ENCODE peak calls at places on chromosomes 3 and 15, in four cellular contexts. W is fibroblast of the aortic adventitia, G is neural crest cell, R is A549. Z is an unnamed sample.

GRCh38 chr3:76307556-76307955 is 522.2 kb upstream of the ZNF717 start:
- DNase-seq in G (no peak), W (no peak), R (no peak), Z (no peak)

GRCh38 chr3:70933105-70933810 is 620.8 kb upstream of the MDFIC2 start:
- DNase-seq in G (no peak), R (no peak), W (no peak), Z (no peak)

GRCh38 chr3:81443457-81443782 is 318.0 kb downstream of the GBE1 start:
- DNase-seq in R (no peak), G (no peak), W (no peak), Z (no peak)

GRCh38 chr15:85642054-85642692 is 152.6 kb downstream of the KLHL25 start:
- DNase-seq in W (no peak), R (no peak), G (no peak), Z (no peak)

GRCh38 chr3:88132894-88133293 is 16.9 kb upstream of the C3orf38 start:
- DNase-seq in R (no peak), W (no peak), G (no peak), Z (no peak)

GRCh38 chr15:40790723-40791122 is 16.2 kb upstream of the ZFYVE19 start:
- DNase-seq in W (peak), R (no peak), G (no peak), Z (no peak)

GRCh38 chr3:123658118-123658859 is 73.4 kb upstream of the HACD2 start:
- DNase-seq in G (no peak), R (no peak), W (peak), Z (no peak)

GRCh38 chr15:23472033-23472432 is 25.0 kb upstream of the GOLGA6L2 start:
- DNase-seq in W (no peak), R (no peak), G (no peak), Z (no peak)

GRCh38 chr15:35912196-35912595 is 366.2 kb upstream of the DPH6 start:
- DNase-seq in R (no peak), W (peak), G (no peak), Z (no peak)
- TF ChIP-seq CTCF in R (no peak), W (peak), G (no peak), Z (no peak)

GRCh38 chr3:187256217-187256616 is 35.3 kb downstream of the MASP1 start:
- DNase-seq in W (no peak), R (no peak), G (no peak), Z (no peak)
- TF ChIP-seq CTCF in W (no peak), R (no peak), G (no peak), Z (peak)

GRCh38 chr3:24683511-24684384 is 189.1 kb upstream of the THRB start:
- DNase-seq in W (peak), R (peak), G (no peak), Z (no peak)
- TF ChIP-seq CTCF in W (peak), R (peak), G (peak), Z (peak)

GRCh38 chr3:120445654-120446053 is 5.1 kb downstream of the FSTL1 start:
- DNase-seq in W (no peak), G (no peak), R (no peak), Z (no peak)

GRCh38 chr3:120441776-120442175 is 9.0 kb downstream of the FSTL1 start:
- DNase-seq in R (no peak), G (no peak), W (no peak), Z (no peak)

GRCh38 chr3:120440001-120440703 is 10.6 kb downstream of the FSTL1 start:
- DNase-seq in G (no peak), W (no peak), R (no peak), Z (no peak)

GRCh38 chr3:120440762-120441161 is 10.0 kb downstream of the FSTL1 start:
- DNase-seq in G (no peak), W (no peak), R (no peak), Z (no peak)

DNA sequence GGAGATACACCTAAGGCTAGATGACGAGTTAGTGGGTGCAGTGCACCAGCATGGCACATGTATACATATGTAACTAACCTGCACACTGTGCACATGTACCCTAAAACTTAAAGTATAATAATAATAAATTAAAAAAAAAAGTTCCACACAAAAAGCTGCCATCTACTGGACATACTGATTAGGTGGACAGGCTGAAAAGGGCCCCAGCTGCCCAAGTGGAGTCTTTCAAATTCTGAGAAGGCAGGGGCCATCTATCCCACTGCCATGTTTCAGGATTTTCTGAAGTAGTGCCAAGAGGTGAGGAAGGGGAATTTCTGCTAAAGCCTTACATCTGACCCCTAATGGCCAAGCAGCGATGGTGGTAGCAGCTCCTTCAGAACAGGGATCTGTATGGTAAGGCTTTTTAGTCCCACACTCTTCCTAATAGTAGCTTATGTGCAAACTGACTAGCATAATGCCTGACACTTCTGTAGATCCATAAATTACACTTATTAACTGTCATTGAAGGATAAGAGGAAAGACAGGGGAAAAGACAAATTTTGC is 7.7 kb downstream of the FSTL1 start:
- DNase-seq in G (no peak), R (no peak), W (no peak), Z (no peak)
- TF ChIP-seq CTCF in G (peak), R (peak), W (peak), Z (peak)

DNA sequence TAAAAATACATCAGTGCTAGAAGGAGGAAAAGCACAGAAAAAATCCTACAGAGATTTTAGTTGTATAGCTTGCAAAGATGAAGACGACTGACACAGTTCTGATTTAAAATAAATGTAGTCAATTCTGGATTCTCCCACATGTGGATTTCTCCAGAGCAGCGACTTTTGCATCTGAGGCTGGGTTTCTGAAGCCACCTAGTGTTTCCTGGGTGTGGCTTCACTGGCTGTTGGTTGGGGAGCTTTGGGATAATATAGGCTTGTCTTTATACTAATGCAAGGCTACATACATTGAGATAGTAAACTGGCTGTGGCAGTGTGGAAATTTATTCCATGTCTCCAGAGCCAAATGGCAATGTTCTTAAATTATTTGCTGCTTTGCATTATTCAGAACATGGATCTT is 158.1 kb upstream of the FEZF2 start:
- DNase-seq in G (no peak), W (no peak), R (no peak), Z (no peak)
- TF ChIP-seq CTCF in G (no peak), W (no peak), R (no peak), Z (no peak)

GRCh38 chr3:187739125-187739560 is 6.1 kb downstream of the BCL6 start:
- DNase-seq in G (no peak), R (no peak), W (no peak), Z (peak)
- TF ChIP-seq CTCF in G (no peak), R (no peak), W (no peak), Z (no peak)

GRCh38 chr15:48267766-48268165 is 61.7 kb downstream of the SLC12A1 start:
- DNase-seq in G (no peak), W (no peak), R (no peak), Z (no peak)
- TF ChIP-seq CTCF in G (no peak), W (no peak), R (no peak), Z (no peak)

GRCh38 chr3:31508452-31509146 is 24.1 kb upstream of the STT3B start:
- DNase-seq in G (no peak), R (no peak), W (no peak), Z (no peak)
- TF ChIP-seq CTCF in G (no peak), R (no peak), W (no peak), Z (no peak)

GRCh38 chr3:188303286-188303799 is 149.4 kb downstream of the LPP start:
- DNase-seq in G (no peak), R (no peak), W (no peak), Z (no peak)
- TF ChIP-seq CTCF in G (no peak), R (no peak), W (no peak), Z (no peak)

GRCh38 chr15:101266034-101266433 is 11.3 kb downstream of the SELENOS start:
- DNase-seq in G (no peak), R (no peak), W (peak), Z (no peak)

GRCh38 chr15:101267320-101268104 is 9.8 kb downstream of the SELENOS start:
- DNase-seq in G (no peak), W (peak), R (no peak), Z (no peak)

GRCh38 chr15:101266787-101267186 is 10.5 kb downstream of the SELENOS start:
- DNase-seq in W (no peak), G (no peak), R (no peak), Z (no peak)

GRCh38 chr15:101272584-101272983 is 4.7 kb downstream of the SELENOS start:
- DNase-seq in W (no peak), G (no peak), R (no peak), Z (no peak)

DNA sequence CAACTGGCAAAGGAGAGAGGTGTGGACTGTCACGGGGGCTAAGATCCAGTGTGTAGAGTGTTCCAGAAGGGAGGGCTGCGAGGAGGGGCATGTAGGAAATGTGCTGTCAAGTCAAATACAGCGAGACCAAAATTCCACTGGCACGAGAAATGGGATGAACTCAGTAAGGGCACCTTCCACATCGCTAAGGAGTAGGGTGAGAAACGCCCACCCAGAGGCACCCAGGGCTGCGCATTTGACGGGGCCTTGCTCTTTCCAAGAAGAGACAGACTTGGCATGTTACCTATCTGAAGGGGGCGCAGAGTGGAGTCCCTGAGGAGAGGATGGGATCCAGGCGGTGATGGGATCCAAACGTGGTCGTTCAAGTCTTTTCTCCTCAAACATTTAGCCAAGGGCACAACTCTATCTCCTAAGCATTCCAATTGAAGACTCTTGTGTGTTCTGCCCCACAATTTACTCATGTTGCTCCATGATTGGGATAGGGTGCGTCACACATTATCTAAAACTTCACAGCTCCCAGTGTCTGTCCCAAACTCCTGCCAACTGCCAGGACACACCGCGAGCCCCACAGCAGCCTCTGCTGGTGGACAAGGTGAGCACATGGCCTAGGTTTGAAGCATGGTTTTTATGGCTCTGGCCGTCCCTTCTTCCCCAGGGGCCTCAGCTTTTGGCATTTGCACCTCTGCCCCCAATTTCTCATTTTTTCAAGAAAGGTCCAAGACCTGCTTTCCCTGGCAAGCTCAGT is 7.6 kb downstream of the SELENOS start:
- DNase-seq in R (peak), W (no peak), G (no peak), Z (no peak)
- TF ChIP-seq CTCF in R (peak), W (peak), G (peak), Z (no peak)

Z was measured in glutamatergic neuron.